ENCODE peak calls at places on chromosomes 11 and 22, in seven cellular contexts. U, T, K, P, S, E and F are unnamed samples.

GRCh38 chr11:126606484-126606883 is 251.0 kb downstream of the ST3GAL4 start:
- DNase-seq in K (no peak), S (no peak), U (no peak), T (no peak), P (no peak), E (no peak), F (no peak)

GRCh38 chr11:125881291-125881690 is 6.2 kb upstream of the HYLS1 start:
- DNase-seq in T (no peak), P (no peak), E (no peak), S (no peak), K (no peak), U (no peak), F (no peak)

GRCh38 chr11:8328848-8329330 is 65.2 kb upstream of the LMO1 start:
- DNase-seq in U (peak; percentile 91), T (peak; percentile 82), P (peak; percentile 88), E (no peak), K (peak; percentile 88), S (peak; percentile 29), F (peak; percentile 70)

GRCh38 chr22:24432059-24432853 is 4.9 kb downstream of the ADORA2A start:
- DNase-seq in T (peak; percentile 43), S (peak; percentile 45), K (peak; percentile 44), E (no peak), U (no peak), P (peak; percentile 82), F (peak; percentile 74)

GRCh38 chr11:78654866-78655265 is 80.2 kb upstream of the NARS2 start:
- DNase-seq in S (no peak), E (no peak), T (no peak), K (no peak), U (no peak), P (no peak), F (peak; percentile 36)

GRCh38 chr22:45537734-45538181 is 35.1 kb downstream of the FBLN1 start:
- DNase-seq in S (no peak), U (no peak), T (no peak), E (no peak), K (peak; percentile 100), P (no peak), F (peak; percentile 89)

GRCh38 chr11:57453543-57454177 is 6.7 kb upstream of the RTN4RL2 start:
- DNase-seq in P (peak; percentile 30), S (no peak), T (peak; percentile 77), K (no peak), U (no peak), E (no peak), F (no peak)

GRCh38 chr22:25053153-25053805 is 100.8 kb downstream of the KIAA1671 start:
- DNase-seq in U (no peak), K (peak; percentile 40), S (peak; percentile 27), E (no peak), P (no peak), T (peak; percentile 98), F (no peak)

GRCh38 chr22:36671398-36671797 is 32.2 kb downstream of the CACNG2 start:
- DNase-seq in S (no peak), P (no peak), T (no peak), E (no peak), K (no peak), U (no peak), F (no peak)

GRCh38 chr22:49667236-49667635 is 160.4 kb downstream of the BRD1 start:
- DNase-seq in T (no peak), K (no peak), E (peak; percentile 68), S (no peak), U (no peak), P (peak; percentile 77), F (no peak)

GRCh38 chr11:69654660-69655478 is 13.9 kb downstream of the CCND1 start:
- DNase-seq in P (no peak), U (no peak), K (no peak), S (peak; percentile 7), T (peak; percentile 46), E (no peak), F (no peak)

GRCh38 chr11:40401132-40401853 is 1058.2 kb downstream of the LRRC4C start:
- DNase-seq in E (no peak), S (no peak), K (no peak), T (no peak), P (no peak), U (no peak), F (no peak)

GRCh38 chr22:37167981-37168647 is 18.4 kb upstream of the IL2RB start:
- DNase-seq in U (no peak), P (peak; percentile 47), K (no peak), S (peak; percentile 1), T (peak; percentile 72), E (no peak), F (no peak)

GRCh38 chr11:67438121-67438902 is 830 bp upstream of the PTPRCAP start:
- DNase-seq in S (no peak), E (no peak), T (peak; percentile 31), P (peak; percentile 94), U (no peak), K (no peak), F (no peak)

GRCh38 chr11:98107736-98108135 is 913.0 kb upstream of the CNTN5 start:
- DNase-seq in P (no peak), E (no peak), T (no peak), S (no peak), U (no peak), K (no peak), F (no peak)

GRCh38 chr22:50247748-50248147 is 2.9 kb upstream of the TUBGCP6 start:
- DNase-seq in P (no peak), K (no peak), S (no peak), T (peak; percentile 81), E (no peak), U (no peak), F (no peak)

GRCh38 chr11:7524831-7525230 is 11.0 kb downstream of the PPFIBP2 start:
- DNase-seq in P (no peak), K (peak; percentile 30), U (no peak), T (peak; percentile 25), S (no peak), E (no peak), F (no peak)

GRCh38 chr11:118895093-118896039 is 11.7 kb downstream of the CXCR5 start:
- DNase-seq in E (no peak), S (no peak), T (peak; percentile 31), P (peak; percentile 94), K (no peak), U (no peak), F (no peak)

GRCh38 chr22:25067851-25068421 is 115.4 kb downstream of the KIAA1671 start:
- DNase-seq in E (no peak), T (peak; percentile 54), K (no peak), P (peak; percentile 90), S (no peak), U (no peak), F (no peak)

GRCh38 chr11:57546869-57547518 is 9.6 kb downstream of the SMTNL1 start:
- DNase-seq in T (peak; percentile 7), U (no peak), E (no peak), P (no peak), S (no peak), K (peak; percentile 42), F (no peak)

GRCh38 chr22:27307545-27308279 is 493.8 kb downstream of the MN1 start:
- DNase-seq in S (no peak), E (no peak), P (no peak), K (no peak), U (no peak), T (no peak), F (no peak)

GRCh38 chr11:119206512-119207299 is 567 bp downstream of the CBL start:
- DNase-seq in P (peak; percentile 93), S (no peak), E (peak; percentile 83), U (peak; percentile 40), T (peak; percentile 37), K (no peak), F (no peak)

DNA sequence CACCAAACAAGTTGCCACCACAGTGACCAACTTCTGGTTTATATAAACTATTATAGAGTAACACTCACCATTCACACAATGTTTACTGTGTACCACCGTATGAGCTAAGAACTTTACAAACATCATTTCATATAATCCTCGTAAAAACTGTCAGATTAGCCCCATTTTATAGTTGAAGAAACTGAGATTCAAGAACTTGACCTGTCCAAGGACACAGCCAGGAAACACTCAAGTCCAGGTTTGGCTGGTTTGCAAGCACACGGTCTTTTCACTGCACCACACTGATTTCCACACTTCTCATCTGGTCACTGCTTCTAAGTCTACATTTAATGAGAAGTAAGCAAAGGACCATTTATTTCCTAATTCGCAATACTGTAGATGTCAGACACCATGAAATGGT is 3.7 kb downstream of the MORC2 start:
- DNase-seq in U (no peak), S (no peak), P (no peak), E (no peak), K (no peak), T (no peak), F (no peak)
- H3K4me3 ChIP-seq in U (no peak overlapping the region), S (no peak overlapping the region), P (no peak overlapping the region), E (no peak overlapping the region), K (no peak overlapping the region), T (no peak overlapping the region), F (no peak overlapping the region)

DNA sequence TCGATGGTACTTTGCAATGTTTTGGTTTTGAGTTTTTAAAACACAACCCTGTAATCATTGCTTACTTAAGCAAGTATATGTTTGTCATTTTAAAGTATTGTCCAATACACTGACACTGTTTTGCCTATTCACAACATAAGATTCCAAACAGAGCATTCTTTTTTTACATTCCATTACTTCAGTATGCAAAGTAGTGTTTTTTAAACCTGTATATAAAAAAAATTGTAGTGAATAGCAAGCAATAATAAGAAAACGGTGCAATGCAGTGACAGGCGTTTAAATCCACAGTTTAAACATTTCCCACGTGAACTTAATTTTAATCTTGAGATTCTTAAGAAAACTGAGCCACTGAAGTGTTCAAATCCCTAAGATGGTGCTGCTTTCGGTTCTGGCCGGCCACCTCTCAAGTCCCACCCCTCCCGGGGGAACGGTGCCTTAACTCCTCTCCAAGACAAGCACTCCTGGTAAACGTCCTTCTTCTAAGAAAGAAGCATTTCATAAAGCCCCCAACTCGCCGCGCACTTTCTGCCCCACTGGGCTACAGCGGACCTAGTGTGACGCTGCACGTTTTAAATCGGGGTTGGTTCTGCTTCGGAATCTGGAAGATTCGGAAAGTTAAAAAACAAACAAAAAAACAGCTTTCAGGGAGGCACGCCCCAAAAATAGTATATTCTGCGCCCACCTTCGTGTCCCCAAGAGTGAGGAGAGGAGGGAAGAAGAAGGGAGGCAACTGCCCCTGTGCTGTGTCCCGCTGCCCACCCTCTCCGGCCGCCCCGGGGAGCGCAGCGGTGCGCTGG is 2.9 kb downstream of the PGR start:
- DNase-seq in T (no peak), U (no peak), S (peak; percentile 53), P (no peak), E (peak; percentile 78), K (no peak), F (peak; percentile 63)
- H3K9me3 ChIP-seq in T (no peaks in the 10 kb centered on the region), U (no peaks in the 10 kb centered on the region), S (no peaks in the 10 kb centered on the region), P (no peaks in the 10 kb centered on the region), E (no peaks in the 10 kb centered on the region), K (no peaks in the 10 kb centered on the region), F (no peaks in the 10 kb centered on the region)

DNA sequence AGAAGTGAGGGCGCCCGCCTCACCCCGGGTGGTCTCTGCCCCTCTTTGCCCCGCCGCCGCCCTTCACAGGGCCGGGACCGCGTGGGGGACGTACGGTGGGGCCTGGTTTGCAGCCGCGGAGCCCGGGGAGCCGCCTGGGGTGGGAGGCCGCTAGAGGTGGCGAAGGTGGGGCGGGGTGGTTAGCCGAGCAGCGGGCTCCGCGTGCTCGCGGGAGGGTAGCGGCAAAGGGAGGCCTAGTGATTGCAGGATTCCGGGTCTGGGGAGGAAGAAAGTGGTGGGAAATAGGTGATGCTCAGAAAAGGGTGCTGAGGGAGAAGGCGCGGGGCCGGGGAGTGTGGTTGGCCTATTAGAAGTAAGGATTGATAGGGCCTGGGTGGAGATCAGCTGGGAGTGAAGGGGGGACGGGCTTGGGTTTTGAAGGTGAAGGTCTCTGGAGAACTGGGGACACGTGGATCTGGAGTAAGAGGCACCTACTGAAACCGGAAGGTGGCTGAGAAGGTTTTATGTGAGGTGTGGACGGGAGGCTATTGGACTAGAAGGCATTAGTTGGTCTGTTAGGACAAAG is 571 bp downstream of the FAR1 start:
- DNase-seq in T (peak; percentile 78), P (peak; percentile 93), U (peak; percentile 12), S (no peak), E (peak; percentile 82), K (peak; percentile 53), F (peak; percentile 59)
- H3K4me3 ChIP-seq in T (peak overlapping the region; percentile 97), P (peak overlapping the region; percentile 96), U (peak overlapping the region; percentile 71), S (peak overlapping the region; percentile 74), E (peak overlapping the region; percentile 96), K (peak overlapping the region; percentile 100), F (peak overlapping the region; percentile 87)

GRCh38 chr11:74540270-74540669 is 46.7 kb upstream of the LIPT2 start:
- DNase-seq in S (no peak), K (no peak), T (no peak), U (no peak), E (no peak), P (no peak), F (no peak)
- H3K9me3 ChIP-seq in S (no peaks in the 10 kb centered on the region), K (peaks cover 11% of the 10 kb centered on the region), T (no peaks in the 10 kb centered on the region), U (peaks cover 4% of the 10 kb centered on the region), E (peaks cover 3% of the 10 kb centered on the region), P (peaks cover 45% of the 10 kb centered on the region), F (no peaks in the 10 kb centered on the region)